ENCODE peak calls at places on chromosomes 2 and 18, in eight cellular contexts. J is body of pancreas, F is astrocyte of the cerebellum, T is mammary epithelial cell, P is psoas muscle, O is H9, C is dorsolateral prefrontal cortex, R is GM06990. N is an unnamed sample.

GRCh38 chr2:173935305-173935704 is 29.9 kb downstream of the SP3 start:
- DNase-seq in R (no peak), C (no peak), J (no peak), O (no peak), T (no peak), F (no peak), P (no peak), N (no peak)

GRCh38 chr2:203804070-203804469 is 63.5 kb upstream of the CTLA4 start:
- DNase-seq in T (peak), R (no peak), P (no peak), C (no peak), O (no peak), J (no peak), F (peak), N (no peak)

GRCh38 chr2:95376311-95377215 is 25.9 kb upstream of the FAHD2A start:
- DNase-seq in J (no peak), O (peak), R (no peak), F (no peak), C (no peak), P (no peak), T (no peak), N (no peak)

GRCh38 chr2:188975497-188976102 is 1.4 kb downstream of the COL3A1 start:
- DNase-seq in P (no peak), F (no peak), C (no peak), T (no peak), O (peak), J (no peak), R (no peak), N (no peak)

GRCh38 chr2:202373490-202373889 is 2.6 kb upstream of the BMPR2 start:
- DNase-seq in O (no peak), C (no peak), R (no peak), T (no peak), F (no peak), J (no peak), P (no peak), N (no peak)

GRCh38 chr2:68853035-68853434 is 18.2 kb downstream of the BMP10 start:
- DNase-seq in J (no peak), F (no peak), C (no peak), P (no peak), R (no peak), O (no peak), T (no peak), N (no peak)

GRCh38 chr2:226793615-226794014 is 6.0 kb downstream of the IRS1 start:
- DNase-seq in R (no peak), F (no peak), T (no peak), O (no peak), J (no peak), P (no peak), C (no peak), N (no peak)

GRCh38 chr2:103445356-103445755 is 683.5 kb downstream of the TMEM182 start:
- DNase-seq in R (no peak), F (no peak), T (no peak), C (no peak), O (no peak), J (no peak), P (no peak), N (no peak)

GRCh38 chr2:38246105-38246504 is 131.0 kb downstream of the ATL2 start:
- DNase-seq in C (no peak), R (no peak), F (no peak), O (no peak), T (no peak), P (no peak), J (no peak), N (no peak)

GRCh38 chr2:241854342-241855244 is 4.1 kb downstream of the PDCD1 start:
- DNase-seq in O (no peak), R (no peak), P (no peak), J (no peak), F (no peak), T (no peak), C (peak), N (no peak)

GRCh38 chr18:49212819-49213218 is 247.6 kb downstream of the DYM start:
- DNase-seq in O (no peak), P (no peak), T (peak), J (no peak), F (peak), C (no peak), R (no peak), N (no peak)

GRCh38 chr2:84686783-84687442 is 170.6 kb downstream of the DNAH6 start:
- DNase-seq in O (no peak), R (no peak), T (no peak), F (no peak), J (peak), P (no peak), C (no peak), N (no peak)

DNA sequence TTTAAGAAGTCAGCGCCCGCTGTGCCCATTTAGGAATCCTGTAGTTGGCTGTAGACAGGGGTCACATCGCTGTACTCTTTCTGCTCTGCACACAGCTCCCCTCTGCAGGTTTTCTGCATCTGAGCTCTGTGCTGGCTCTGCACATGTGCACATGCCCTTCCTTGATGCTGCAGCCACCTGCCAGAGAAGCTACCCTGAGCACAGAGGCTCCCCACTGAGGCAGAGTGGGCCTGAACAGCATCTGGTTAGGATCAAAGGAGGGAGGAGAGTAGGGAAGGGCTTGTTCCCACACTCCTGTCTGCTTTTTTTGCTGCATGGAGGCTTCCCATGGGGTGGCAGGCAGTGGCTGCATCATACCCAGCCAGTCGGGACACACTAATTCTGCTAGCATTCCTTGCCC is 238.9 kb downstream of the FHOD3 start:
- DNase-seq in P (no peak), J (no peak), F (no peak), C (no peak), T (no peak), R (no peak), O (peak), N (no peak)
- TF ChIP-seq CTCF in P (no peak), J (no peak), F (no peak), C (no peak), T (no peak), R (no peak), O (no peak), N (no peak)

DNA sequence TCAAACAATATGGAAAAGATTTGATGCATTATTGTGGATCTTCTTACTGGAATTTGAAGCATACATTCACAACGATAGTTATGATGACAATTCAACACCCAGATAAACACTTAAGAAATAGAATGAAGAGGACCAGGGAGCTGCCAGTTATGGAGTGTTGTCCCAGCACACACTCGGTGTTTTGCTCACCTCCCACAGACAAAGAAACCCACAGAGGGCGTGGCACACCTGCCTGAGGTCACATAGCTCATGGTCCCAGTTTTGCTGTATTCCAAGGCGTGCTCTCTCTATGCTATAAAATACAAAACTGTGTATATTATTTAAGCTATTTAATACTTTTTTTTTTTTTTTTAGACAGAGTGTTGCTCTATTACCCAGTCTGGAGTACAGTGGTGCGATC is 31.1 kb downstream of the EFR3B start:
- DNase-seq in O (no peak), C (no peak), F (no peak), J (no peak), R (no peak), T (no peak), P (no peak), N (no peak)
- TF ChIP-seq CTCF in O (no peak), C (no peak), F (no peak), J (no peak), R (no peak), T (no peak), P (no peak), N (no peak)

GRCh38 chr18:24016643-24017042 is 2.1 kb downstream of the TTC39C start:
- DNase-seq in P (no peak), F (no peak), J (no peak), O (no peak), C (no peak), R (no peak), T (peak), N (no peak)

GRCh38 chr18:24013061-24013460 is 1.5 kb upstream of the TTC39C start:
- DNase-seq in F (no peak), T (no peak), J (no peak), C (no peak), R (no peak), P (no peak), O (no peak), N (no peak)

GRCh38 chr18:24014986-24015896 is 687 bp downstream of the TTC39C start:
- DNase-seq in P (peak), R (peak), T (peak), F (no peak), O (peak), J (peak), C (peak), N (peak)

GRCh38 chr18:24015897-24016631 is 1.5 kb downstream of the TTC39C start:
- DNase-seq in J (no peak), O (no peak), P (no peak), F (no peak), T (no peak), R (no peak), C (no peak), N (no peak)

GRCh38 chr18:24014062-24014985 is at the start of gene TTC39C:
- DNase-seq in J (peak), T (peak), O (peak), R (peak), P (peak), F (no peak), C (peak), N (peak)
- TF ChIP-seq CTCF in J (no peak), T (no peak), O (no peak), R (no peak), P (no peak), F (no peak), C (no peak), N (no peak)

DNA sequence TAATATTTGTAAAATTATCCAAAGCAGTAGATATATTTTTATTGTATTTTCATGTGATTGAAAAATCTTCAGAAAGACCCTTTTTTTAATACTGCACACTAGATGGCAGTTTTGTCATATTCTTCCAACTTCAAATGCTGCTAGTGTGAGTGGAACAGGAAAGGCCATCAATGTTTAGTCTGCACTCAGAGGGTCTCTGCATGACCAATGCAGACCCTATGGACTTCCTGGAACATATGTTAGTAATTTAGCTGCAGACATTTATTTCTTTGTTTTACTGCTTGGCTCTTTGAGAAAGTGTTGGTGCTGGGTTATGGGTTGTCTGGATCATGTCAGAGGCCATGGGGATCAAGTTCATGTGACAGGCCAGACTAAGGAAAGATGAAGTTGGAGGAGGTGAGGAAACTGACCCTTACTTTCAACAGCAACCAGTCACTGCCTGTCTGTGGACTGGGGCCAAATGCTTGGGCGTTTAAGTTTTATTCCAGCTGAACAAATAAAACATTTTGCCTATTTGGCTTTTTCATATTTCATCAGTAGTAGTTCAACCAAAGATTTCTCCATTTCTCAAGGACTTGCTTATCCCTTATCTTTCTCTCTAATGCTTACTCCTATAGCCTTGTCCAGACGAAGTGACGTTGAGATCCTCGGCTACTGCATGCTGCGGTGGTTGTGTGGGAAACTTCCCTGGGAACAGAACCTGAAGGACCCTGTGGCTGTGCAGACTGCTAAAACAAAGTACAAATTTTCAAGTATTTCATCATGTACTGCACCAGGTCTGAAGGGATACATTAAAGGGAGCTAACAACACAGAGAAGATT is 84.8 kb downstream of the VRK2 start:
- DNase-seq in R (no peak), F (no peak), O (no peak), P (peak), C (no peak), J (peak), T (no peak), N (no peak)
- TF ChIP-seq CTCF in R (no peak), F (peak), O (peak), P (no peak), C (peak), J (no peak), T (no peak), N (peak)

DNA sequence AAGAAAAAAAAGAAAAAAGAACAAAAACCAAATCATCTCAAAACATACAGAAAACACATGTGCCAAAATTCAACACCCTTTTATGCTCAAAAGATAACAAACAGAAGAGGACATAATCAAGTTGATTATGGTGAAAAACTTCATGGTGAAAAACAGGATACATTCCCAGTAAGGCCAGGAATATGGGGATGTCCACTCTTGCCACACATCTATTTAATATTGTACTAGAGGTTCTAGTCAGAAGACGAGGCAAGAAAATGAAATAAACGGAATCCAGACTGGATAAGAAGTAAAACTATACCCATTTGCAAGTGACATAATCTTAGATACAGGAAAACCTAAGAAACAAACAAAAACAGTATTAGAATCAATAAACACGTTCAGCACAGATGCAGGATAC is 40.8 kb downstream of the MAP3K2 start:
- DNase-seq in J (no peak), P (no peak), O (no peak), R (no peak), T (no peak), C (no peak), F (no peak), N (no peak)
- TF ChIP-seq CTCF in J (no peak), P (no peak), O (no peak), R (no peak), T (no peak), C (no peak), F (no peak), N (no peak)

DNA sequence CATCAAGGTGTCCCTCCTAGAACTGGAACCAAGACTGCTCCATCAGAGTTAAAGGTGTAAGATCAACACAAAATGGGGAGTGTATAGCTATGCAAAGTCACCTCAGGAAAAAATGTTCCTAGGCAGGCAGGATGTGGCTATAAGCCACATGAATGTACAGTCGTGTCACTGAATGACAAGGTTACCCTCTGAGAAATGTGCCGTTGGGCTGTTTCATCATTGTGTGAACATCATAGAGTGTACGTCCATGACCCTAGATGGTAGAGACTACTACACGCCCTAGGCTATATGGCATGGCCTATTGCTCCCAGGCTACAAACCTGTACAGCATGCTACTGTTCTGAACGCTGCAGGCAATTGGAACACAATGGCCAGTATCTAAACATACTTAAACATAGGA is 24.5 kb downstream of the TYMS start:
- DNase-seq in O (no peak), P (no peak), C (no peak), T (no peak), F (no peak), J (no peak), R (no peak), N (no peak)
- TF ChIP-seq CTCF in O (no peak), P (no peak), C (no peak), T (no peak), F (no peak), J (no peak), R (no peak), N (no peak)

DNA sequence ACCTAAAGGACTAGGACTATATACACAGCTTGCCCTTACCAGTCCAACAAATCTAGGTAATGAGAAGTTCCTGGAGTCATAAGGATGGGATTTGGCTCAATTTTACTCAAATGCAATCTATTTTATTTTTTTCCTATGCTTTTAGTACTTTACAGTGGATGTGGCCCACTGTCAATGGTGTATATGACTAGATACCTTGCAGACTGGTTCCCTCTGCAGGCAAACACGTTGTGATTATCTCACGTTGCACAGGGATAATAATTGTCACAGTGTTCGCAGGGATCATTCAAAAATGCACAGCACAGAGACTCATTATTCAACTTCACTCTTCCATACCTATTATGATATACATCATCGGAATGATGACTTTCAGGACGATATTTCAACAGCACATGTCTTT is 359.7 kb downstream of the MBD2 start:
- DNase-seq in O (no peak), T (peak), J (no peak), C (no peak), F (no peak), P (no peak), R (no peak), N (no peak)
- TF ChIP-seq CTCF in O (peak), T (peak), J (no peak), C (no peak), F (peak), P (no peak), R (no peak), N (no peak)

GRCh38 chr2:56749152-56749752 is 565.5 kb downstream of the CCDC85A start:
- DNase-seq in T (peak), P (no peak), C (no peak), J (no peak), R (no peak), F (no peak), O (no peak), N (no peak)
- TF ChIP-seq CTCF in T (peak), P (peak), C (peak), J (peak), R (peak), F (peak), O (peak), N (peak)

DNA sequence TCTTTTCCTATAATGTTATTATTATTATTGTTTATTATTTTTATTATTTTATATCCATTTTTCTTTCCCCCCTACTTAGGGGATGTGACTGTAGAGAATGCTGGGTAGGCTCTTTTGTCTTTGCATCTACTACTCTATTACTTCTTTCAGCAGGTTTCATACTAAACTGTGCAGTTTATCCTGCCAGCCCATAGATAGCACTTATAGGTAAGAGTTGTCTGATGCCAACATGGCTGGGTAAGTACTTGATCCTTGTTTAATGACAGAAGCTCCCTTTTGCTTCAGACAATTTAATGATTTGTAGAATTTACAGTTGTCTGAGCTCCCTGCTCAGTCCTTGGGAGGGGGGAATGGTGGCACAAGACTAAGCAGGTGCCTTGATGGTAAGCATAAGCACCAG is 262.9 kb upstream of the CDH2 start:
- DNase-seq in T (no peak), O (no peak), C (no peak), P (no peak), R (no peak), J (no peak), F (no peak), N (no peak)
- TF ChIP-seq CTCF in T (no peak), O (no peak), C (no peak), P (no peak), R (peak), J (no peak), F (peak), N (no peak)

GRCh38 chr18:2050016-2050415 is 521.3 kb downstream of the METTL4 start:
- DNase-seq in F (peak), R (no peak), T (peak), O (no peak), J (no peak), C (no peak), P (no peak), N (no peak)

DNA sequence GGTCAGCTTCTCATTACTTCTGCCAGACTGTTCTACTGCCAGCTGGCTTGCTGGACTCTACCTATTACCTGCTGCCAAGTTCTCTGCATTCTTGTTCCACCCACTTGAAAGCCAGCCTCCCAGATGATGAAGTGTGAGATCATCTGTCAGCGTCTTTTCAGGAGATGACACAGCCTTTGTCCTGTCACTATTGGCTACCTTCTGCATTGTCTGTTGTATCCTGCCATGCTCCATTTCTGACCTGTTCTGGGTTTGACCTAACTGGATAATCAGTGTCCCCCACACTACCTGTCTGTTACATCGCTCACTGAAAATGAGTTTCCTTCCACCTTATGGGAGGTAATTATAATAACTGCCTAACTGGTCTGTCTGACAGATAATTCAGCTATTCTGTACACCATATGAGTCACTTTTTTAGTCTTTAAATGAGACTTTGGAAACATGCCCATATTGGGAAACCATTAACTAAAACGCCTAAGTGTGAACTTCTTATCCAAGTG is 520.6 kb downstream of the METTL4 start:
- DNase-seq in T (peak), R (no peak), J (peak), F (no peak), O (no peak), C (no peak), P (no peak), N (no peak)
- TF ChIP-seq CTCF in T (no peak), R (no peak), J (no peak), F (no peak), O (no peak), C (no peak), P (no peak), N (no peak)